ENCODE peak calls at places on chromosomes 1 and 21, in nine cellular contexts. N is thoracic aorta; L is heart right ventricle; X is transverse colon; O is A549; F is cardiac muscle cell; E is CD4-positive, CD25-positive, alpha-beta regulatory T cell; V is right atrium auricular region; B is IMR-90. J is an unnamed sample. For H3K9me3, the result is how much of the 10 kb centered on the place peaks cover.

GRCh38 chr1:21663251-21663950 is 5.8 kb downstream of the RAP1GAP start:
- DNase-seq in N (no peak), L (no peak), X (no peak), O (no peak), F (no peak), E (no peak), V (no peak), B (no peak), J (no peak)

GRCh38 chr1:22919341-22920025 is 53.2 kb downstream of the LACTBL1 start:
- DNase-seq in N (no peak), L (no peak), X (no peak), O (no peak), F (no peak), E (no peak), V (no peak), B (peak), J (no peak)

GRCh38 chr1:232393010-232393833 is 236.7 kb downstream of the SIPA1L2 start:
- DNase-seq in N (no peak), L (no peak), X (no peak), O (no peak), F (no peak), E (no peak), V (no peak), B (peak), J (no peak)

GRCh38 chr1:1827089-1827433 is 48.8 kb upstream of the NADK start:
- DNase-seq in N (no peak), L (no peak), X (no peak), O (no peak), F (no peak), E (no peak), V (no peak), B (no peak), J (no peak)

GRCh38 chr1:241323510-241323909 is 33.5 kb downstream of the RGS7 start:
- DNase-seq in N (no peak), L (no peak), X (peak), O (peak), F (peak), E (no peak), V (no peak), B (peak), J (peak)

GRCh38 chr1:238345837-238346236 is 455.1 kb upstream of the ZP4 start:
- DNase-seq in N (no peak), L (no peak), X (no peak), O (no peak), F (no peak), E (no peak), V (no peak), B (no peak), J (no peak)

GRCh38 chr21:45363921-45364463 is 41.0 kb upstream of the COL18A1 start:
- DNase-seq in N (peak), L (peak), X (peak), O (peak), F (no peak), E (no peak), V (peak), B (peak), J (peak)

GRCh38 chr1:154808261-154808908 is 61.7 kb downstream of the KCNN3 start:
- DNase-seq in N (no peak), L (peak), X (no peak), O (no peak), F (no peak), E (no peak), V (no peak), B (no peak), J (no peak)

DNA sequence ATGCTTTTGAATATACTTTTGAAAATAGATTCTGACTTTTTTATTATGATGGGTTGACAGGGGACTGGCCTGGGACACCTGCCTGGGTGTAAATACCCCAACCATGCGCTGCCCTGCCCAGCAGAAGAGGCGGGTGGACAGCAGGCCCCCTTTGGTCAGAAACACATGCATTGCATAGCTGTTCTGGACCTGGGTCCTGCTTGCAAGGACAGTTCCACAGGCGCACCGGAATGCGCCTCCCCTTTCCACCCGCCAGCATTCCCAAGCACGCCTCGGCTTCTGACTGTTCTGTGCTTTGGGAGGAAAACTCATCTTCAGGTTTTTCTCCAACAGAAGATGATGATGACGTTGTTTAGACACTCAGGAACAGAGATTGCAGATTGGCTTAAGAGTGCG is 435 bp upstream of the ZNF678 start:
- DNase-seq in N (no peak), L (no peak), X (no peak), O (no peak), F (no peak), E (no peak), V (peak), B (no peak), J (no peak)
- H3K4me3 ChIP-seq in N (peak), L (no peak), X (peak), O (peak), F (no peak), E (peak), V (no peak), B (no peak), J (peak)

GRCh38 chr1:3000671-3001470 is 20.4 kb upstream of the ACTRT2 start:
- DNase-seq in N (no peak), L (no peak), X (peak), O (no peak), F (no peak), E (no peak), V (no peak), B (no peak), J (peak)
- H3K9me3 ChIP-seq in N (under half), L (under half), X (under half), O (under half), F (under half), E (under half), V (under half), B (half or more), J (under half)

DNA sequence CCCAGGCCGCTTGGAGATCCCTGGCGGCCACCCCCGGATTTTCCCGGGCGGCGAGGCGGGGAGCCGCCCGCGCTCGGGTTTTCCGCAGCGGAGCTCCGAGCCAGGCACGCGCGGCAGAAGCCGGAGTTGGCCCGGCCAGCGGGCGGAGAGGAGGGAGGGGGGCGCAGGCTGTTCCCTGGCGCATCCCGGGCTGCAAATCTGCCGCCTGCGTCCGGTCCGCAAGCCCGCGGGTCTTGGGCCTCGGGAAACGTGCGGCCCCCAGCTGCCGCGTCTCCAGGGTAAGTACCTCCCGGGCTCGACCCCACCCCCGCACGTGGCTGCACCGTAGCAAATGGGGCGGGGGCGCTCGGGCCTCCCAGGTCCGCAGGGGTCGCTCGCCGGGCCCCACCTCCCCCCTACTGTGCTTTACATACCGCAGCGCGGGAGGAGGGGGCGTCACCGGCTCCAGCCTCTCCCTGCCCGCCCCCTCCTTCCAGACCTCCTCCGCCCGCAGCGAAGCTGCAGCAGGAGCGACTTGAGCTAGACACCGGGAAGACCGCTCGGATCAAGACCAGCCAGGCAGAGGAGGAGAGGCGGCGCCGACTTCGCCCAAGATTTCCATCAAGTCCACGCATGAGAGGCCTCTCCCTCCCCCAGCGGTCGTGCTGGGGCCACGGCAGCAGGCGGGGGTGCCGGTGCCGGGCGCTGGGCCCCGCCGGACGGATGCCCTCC is 1.6 kb downstream of the TMEM200B start:
- DNase-seq in N (no peak), L (peak), X (peak), O (no peak), F (peak), E (peak), V (no peak), B (peak), J (peak)
- H3K4me3 ChIP-seq in N (peak), L (peak), X (peak), O (no peak), F (peak), E (no peak), V (peak), B (peak), J (peak)

GRCh38 chr1:4107291-4107690 is 207.2 kb upstream of the C1orf174 start:
- DNase-seq in N (no peak), L (no peak), X (no peak), O (no peak), F (no peak), E (no peak), V (no peak), B (no peak), J (no peak)

GRCh38 chr1:4110888-4111287 is 210.8 kb upstream of the C1orf174 start:
- DNase-seq in N (no peak), L (no peak), X (no peak), O (no peak), F (no peak), E (no peak), V (no peak), B (no peak), J (no peak)

GRCh38 chr1:4108341-4108740 is 208.3 kb upstream of the C1orf174 start:
- DNase-seq in N (no peak), L (no peak), X (no peak), O (no peak), F (no peak), E (no peak), V (no peak), B (no peak), J (peak)

GRCh38 chr1:4109626-4109940 is 209.5 kb upstream of the C1orf174 start:
- DNase-seq in N (no peak), L (no peak), X (no peak), O (no peak), F (no peak), E (no peak), V (no peak), B (no peak), J (no peak)

DNA sequence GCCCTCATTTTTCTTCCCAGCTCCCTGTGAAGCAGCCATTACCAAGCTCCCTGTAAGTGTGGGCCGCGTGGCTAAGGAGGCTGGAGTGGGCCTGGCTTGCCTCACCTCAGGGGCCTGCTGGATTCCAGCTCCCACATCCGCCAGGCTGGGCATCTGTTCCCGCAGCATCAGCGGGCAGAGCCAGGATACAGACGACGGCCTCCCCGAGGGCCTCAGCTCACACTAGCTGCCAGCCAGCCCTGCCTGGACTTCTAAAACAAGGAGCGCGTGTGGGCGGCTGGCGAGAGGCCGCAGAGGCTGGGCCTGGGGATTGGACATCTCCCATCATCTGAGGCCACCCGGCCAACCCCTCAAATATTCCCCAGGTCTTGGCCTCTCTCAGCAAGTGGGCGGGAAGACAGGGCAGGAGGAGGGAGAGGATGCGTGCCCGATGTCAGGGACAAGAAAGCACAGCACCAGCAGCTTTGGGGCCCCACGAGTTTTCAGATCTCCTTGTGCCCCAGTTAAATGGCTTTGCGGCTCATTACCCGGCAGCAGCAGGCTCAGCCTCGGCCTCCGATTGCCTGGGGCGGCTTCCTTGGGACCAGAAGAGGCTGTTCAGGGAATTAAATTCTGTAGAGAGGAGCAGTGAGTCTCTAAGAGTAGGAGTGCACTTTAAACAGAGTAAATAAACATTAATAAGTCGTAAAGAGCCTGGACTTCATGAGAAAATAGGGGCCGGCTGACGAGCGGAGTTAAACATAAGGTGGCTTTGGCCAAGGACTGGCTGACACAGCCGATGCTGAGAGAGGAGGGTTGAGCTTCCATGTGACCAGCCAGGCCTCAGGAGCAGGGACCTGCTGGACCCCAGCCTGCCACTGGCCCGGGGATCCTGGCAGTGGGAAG is 208.9 kb upstream of the C1orf174 start:
- DNase-seq in N (no peak), L (peak), X (no peak), O (no peak), F (no peak), E (no peak), V (no peak), B (no peak), J (peak)
- H3K9me3 ChIP-seq in N (under half), L (under half), X (under half), O (under half), F (under half), E (under half), V (under half), B (half or more), J (under half)

DNA sequence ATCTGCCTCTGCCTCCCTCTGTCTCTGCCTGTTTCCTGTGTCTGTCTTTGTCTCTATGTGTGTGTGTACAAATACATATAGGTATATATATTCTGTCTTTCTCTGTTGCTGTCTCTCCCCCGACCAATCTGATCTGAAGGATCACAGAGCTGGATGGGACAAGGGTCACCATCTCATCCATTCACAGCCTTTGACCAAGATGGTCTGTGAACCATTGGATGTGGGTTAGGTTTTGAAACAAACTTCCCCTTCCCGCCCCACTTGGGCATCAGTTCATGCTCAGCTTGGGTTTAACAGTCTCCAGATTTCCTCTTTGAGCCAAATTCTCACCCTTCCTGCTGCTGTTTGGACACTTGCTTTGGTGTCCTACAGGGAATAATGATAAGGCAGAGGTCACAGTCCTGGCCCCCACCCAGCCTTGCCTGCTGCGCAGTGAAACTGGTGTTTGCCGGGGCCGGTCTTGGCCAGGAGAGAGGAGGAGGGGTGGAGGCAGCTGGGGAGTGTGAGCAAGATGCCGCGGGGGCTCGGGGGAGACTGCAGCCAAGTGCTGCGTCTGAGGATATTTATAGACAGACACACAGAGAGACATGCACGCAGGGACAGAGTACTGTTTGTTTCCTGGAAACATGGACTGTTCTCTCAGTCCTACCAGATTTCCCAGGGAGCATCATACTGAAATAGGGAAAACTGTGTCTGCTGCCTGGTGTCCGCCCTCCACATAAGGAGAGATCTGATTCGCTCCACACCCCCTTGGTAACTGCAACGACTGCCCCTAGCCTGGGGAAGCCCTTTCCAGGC is 27.0 kb upstream of the BTG2 start:
- DNase-seq in N (peak), L (peak), X (peak), O (no peak), F (peak), E (peak), V (peak), B (peak), J (peak)
- H3K4me3 ChIP-seq in N (peak), L (no peak), X (no peak), O (no peak), F (no peak), E (peak), V (no peak), B (peak), J (no peak)

GRCh38 chr21:15534450-15534886 is 195.3 kb upstream of the USP25 start:
- DNase-seq in N (no peak), L (no peak), X (no peak), O (no peak), F (no peak), E (no peak), V (no peak), B (no peak), J (no peak)
- H3K9me3 ChIP-seq in N (under half), L (under half), X (under half), O (under half), F (under half), E (under half), V (under half), B (under half), J (under half)

GRCh38 chr1:205766038-205766437 is 9.2 kb downstream of the RAB29 start:
- DNase-seq in N (no peak), L (no peak), X (no peak), O (no peak), F (no peak), E (no peak), V (no peak), B (peak), J (no peak)

GRCh38 chr1:205767248-205767647 is 8.0 kb downstream of the RAB29 start:
- DNase-seq in N (no peak), L (no peak), X (no peak), O (no peak), F (no peak), E (no peak), V (no peak), B (no peak), J (no peak)

GRCh38 chr1:205766570-205766969 is 8.7 kb downstream of the RAB29 start:
- DNase-seq in N (no peak), L (no peak), X (no peak), O (no peak), F (no peak), E (no peak), V (no peak), B (no peak), J (no peak)

GRCh38 chr1:205763979-205764378 is 11.3 kb downstream of the RAB29 start:
- DNase-seq in N (no peak), L (no peak), X (no peak), O (no peak), F (no peak), E (no peak), V (no peak), B (no peak), J (no peak)

GRCh38 chr1:205764578-205764977 is 10.7 kb downstream of the RAB29 start:
- DNase-seq in N (no peak), L (no peak), X (no peak), O (no peak), F (no peak), E (no peak), V (no peak), B (no peak), J (no peak)
- H3K4me3 ChIP-seq in N (no peak), L (no peak), X (no peak), O (no peak), F (no peak), E (no peak), V (no peak), B (no peak), J (no peak)

GRCh38 chr1:29417558-29417858 is 181.2 kb downstream of the PTPRU start:
- DNase-seq in N (no peak), L (no peak), X (no peak), O (no peak), F (no peak), E (no peak), V (no peak), B (no peak), J (no peak)
- H3K9me3 ChIP-seq in N (under half), L (under half), X (under half), O (under half), F (under half), E (under half), V (under half), B (under half), J (under half)

J was measured in MG63.